ENCODE peak calls at places on chromosome 6, in nine cellular contexts. A is heart left ventricle, V is tibial artery, N is HCT116, H is hepatocyte, W is right atrium auricular region, J is fibroblast of lung, T is mesendoderm, E is IMR-90. G is an unnamed sample.
A peak's percentile ranks its signal among the peaks of the same experiment; 100 is the strongest.

GRCh38 chr6:84136364-84137050 is 90.9 kb downstream of the CEP162 start:
- DNase-seq in A (no peak), V (no peak), N (no peak), H (no peak), W (no peak), J (peak; percentile 50), T (no peak), E (peak; percentile 33), G (no peak)

GRCh38 chr6:138795809-138796469 is at the start of gene ECT2L:
- DNase-seq in A (peak; percentile 91), V (peak; percentile 80), N (no peak), H (peak; percentile 83), W (peak; percentile 81), J (peak; percentile 68), T (peak; percentile 89), E (no peak), G (no peak)

GRCh38 chr6:11614534-11615213 is 77.1 kb downstream of the TMEM170B start:
- DNase-seq in A (no peak), V (no peak), N (no peak), H (no peak), W (no peak), J (no peak), T (no peak), E (no peak), G (peak; percentile 71)

GRCh38 chr6:134506162-134506561 is 188.2 kb upstream of the SGK1 start:
- DNase-seq in A (no peak), V (no peak), N (no peak), H (no peak), W (no peak), J (no peak), T (no peak), E (no peak), G (no peak)

GRCh38 chr6:14017626-14018475 is 93.1 kb downstream of the RNF182 start:
- DNase-seq in A (no peak), V (no peak), N (no peak), H (peak; percentile 64), W (no peak), J (no peak), T (peak; percentile 34), E (no peak), G (no peak)

GRCh38 chr6:163324928-163325784 is 89.4 kb upstream of the QKI start:
- DNase-seq in A (no peak), V (peak; percentile 80), N (no peak), H (peak; percentile 44), W (peak; percentile 70), J (peak; percentile 42), T (no peak), E (peak; percentile 8), G (peak; percentile 69)

GRCh38 chr6:114007451-114007953 is 36.6 kb upstream of the HDAC2 start:
- DNase-seq in A (no peak), V (no peak), N (no peak), H (no peak), W (no peak), J (no peak), T (peak; percentile 58), E (no peak), G (peak; percentile 65)

GRCh38 chr6:4804095-4804494 is 27.9 kb downstream of the CDYL start:
- DNase-seq in A (no peak), V (no peak), N (no peak), H (peak; percentile 38), W (no peak), J (peak; percentile 60), T (peak; percentile 22), E (peak; percentile 77), G (no peak)

GRCh38 chr6:160733045-160733646 is 31.1 kb downstream of the PLG start:
- DNase-seq in A (peak; percentile 35), V (no peak), N (peak; percentile 28), H (peak; percentile 80), W (no peak), J (peak; percentile 55), T (peak; percentile 76), E (peak; percentile 13), G (peak; percentile 14)

GRCh38 chr6:111871725-111872520 is 1.3 kb downstream of the FYN start:
- DNase-seq in A (peak; percentile 40), V (no peak), N (no peak), H (peak; percentile 33), W (no peak), J (peak; percentile 42), T (peak; percentile 84), E (peak; percentile 30), G (peak; percentile 39)

GRCh38 chr6:52517502-52518278 is 59.2 kb downstream of the TRAM2 start:
- DNase-seq in A (peak; percentile 94), V (peak; percentile 95), N (peak; percentile 80), H (peak; percentile 89), W (peak; percentile 92), J (peak; percentile 98), T (peak; percentile 97), E (peak; percentile 98), G (peak; percentile 98)

GRCh38 chr6:129607581-129608186 is 102.3 kb downstream of the ARHGAP18 start:
- DNase-seq in A (no peak), V (no peak), N (no peak), H (no peak), W (no peak), J (peak; percentile 47), T (no peak), E (peak; percentile 30), G (no peak)
- H3K4me3 ChIP-seq in A (no peak overlapping the region), V (no peak overlapping the region), N (no peak overlapping the region), H (no peak overlapping the region), W (no peak overlapping the region), J (no peak overlapping the region), T (no peak overlapping the region), E (no peak overlapping the region), G (no peak overlapping the region)

GRCh38 chr6:33613146-33613793 is 7.9 kb upstream of the ITPR3 start:
- DNase-seq in A (no peak), V (peak; percentile 54), N (no peak), H (no peak), W (no peak), J (peak; percentile 61), T (no peak), E (peak; percentile 49), G (no peak)

GRCh38 chr6:33610779-33611421 is 10.2 kb upstream of the ITPR3 start:
- DNase-seq in A (peak; percentile 55), V (peak; percentile 59), N (no peak), H (no peak), W (no peak), J (no peak), T (no peak), E (no peak), G (no peak)

GRCh38 chr6:33616913-33617312 is 4.2 kb upstream of the ITPR3 start:
- DNase-seq in A (no peak), V (no peak), N (no peak), H (no peak), W (no peak), J (peak; percentile 38), T (no peak), E (no peak), G (no peak)

GRCh38 chr6:33616113-33616512 is 5.0 kb upstream of the ITPR3 start:
- DNase-seq in A (no peak), V (no peak), N (no peak), H (no peak), W (no peak), J (no peak), T (no peak), E (no peak), G (no peak)

DNA sequence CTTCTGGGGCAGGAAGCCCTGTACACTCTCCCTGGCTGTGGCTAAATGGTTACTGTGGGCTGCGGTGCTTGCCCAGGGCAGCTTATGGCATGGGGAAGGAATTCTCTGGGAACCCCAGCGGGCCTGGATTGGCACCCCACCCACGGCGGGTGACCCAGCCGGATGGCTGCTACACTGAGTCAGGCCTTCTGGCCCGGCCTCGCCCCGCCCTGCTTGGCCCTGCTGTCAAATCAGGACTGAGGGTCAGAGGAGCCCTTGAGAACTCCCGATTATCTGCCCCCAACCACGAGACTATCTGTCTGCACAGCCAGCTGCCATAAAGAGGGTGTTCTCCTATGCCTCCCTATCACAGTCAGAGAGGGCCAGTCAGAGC is 7.3 kb upstream of the ITPR3 start:
- DNase-seq in A (no peak), V (peak; percentile 70), N (no peak), H (no peak), W (no peak), J (peak; percentile 59), T (no peak), E (peak; percentile 26), G (no peak)
- H3K4me1 ChIP-seq in A (peaks cover 24% of the 10 kb centered on the region), V (no peaks in the 10 kb centered on the region), N (peaks cover 55% of the 10 kb centered on the region), H (peaks cover 10% of the 10 kb centered on the region), W (peaks cover 37% of the 10 kb centered on the region), J (peaks cover 15% of the 10 kb centered on the region), T (no peaks in the 10 kb centered on the region), E (peaks cover 14% of the 10 kb centered on the region), G (peaks cover 7% of the 10 kb centered on the region)

GRCh38 chr6:158047120-158047518 is 65.5 kb downstream of the SYNJ2 start:
- DNase-seq in A (peak; percentile 68), V (peak; percentile 66), N (no peak), H (peak; percentile 56), W (no peak), J (no peak), T (no peak), E (peak; percentile 59), G (no peak)

GRCh38 chr6:158048589-158048988 is 66.9 kb downstream of the SYNJ2 start:
- DNase-seq in A (no peak), V (no peak), N (no peak), H (no peak), W (no peak), J (no peak), T (no peak), E (no peak), G (no peak)

GRCh38 chr6:158044525-158044888 is 62.8 kb downstream of the SYNJ2 start:
- DNase-seq in A (no peak), V (no peak), N (no peak), H (peak; percentile 8), W (no peak), J (no peak), T (no peak), E (no peak), G (no peak)

GRCh38 chr6:158047563-158048323 is 66.1 kb downstream of the SYNJ2 start:
- DNase-seq in A (no peak), V (peak; percentile 56), N (no peak), H (peak; percentile 21), W (no peak), J (no peak), T (no peak), E (no peak), G (no peak)

GRCh38 chr6:158046201-158047119 is 64.8 kb downstream of the SYNJ2 start:
- DNase-seq in A (peak; percentile 16), V (no peak), N (no peak), H (no peak), W (no peak), J (no peak), T (no peak), E (no peak), G (no peak)
- H3K27ac ChIP-seq in A (no peak overlapping the region), V (peak overlapping the region; percentile 95), N (no peak overlapping the region), H (peak overlapping the region; percentile 70), W (peak overlapping the region; percentile 10), J (no peak overlapping the region), T (no peak overlapping the region), E (no peak overlapping the region), G (no peak overlapping the region)

DNA sequence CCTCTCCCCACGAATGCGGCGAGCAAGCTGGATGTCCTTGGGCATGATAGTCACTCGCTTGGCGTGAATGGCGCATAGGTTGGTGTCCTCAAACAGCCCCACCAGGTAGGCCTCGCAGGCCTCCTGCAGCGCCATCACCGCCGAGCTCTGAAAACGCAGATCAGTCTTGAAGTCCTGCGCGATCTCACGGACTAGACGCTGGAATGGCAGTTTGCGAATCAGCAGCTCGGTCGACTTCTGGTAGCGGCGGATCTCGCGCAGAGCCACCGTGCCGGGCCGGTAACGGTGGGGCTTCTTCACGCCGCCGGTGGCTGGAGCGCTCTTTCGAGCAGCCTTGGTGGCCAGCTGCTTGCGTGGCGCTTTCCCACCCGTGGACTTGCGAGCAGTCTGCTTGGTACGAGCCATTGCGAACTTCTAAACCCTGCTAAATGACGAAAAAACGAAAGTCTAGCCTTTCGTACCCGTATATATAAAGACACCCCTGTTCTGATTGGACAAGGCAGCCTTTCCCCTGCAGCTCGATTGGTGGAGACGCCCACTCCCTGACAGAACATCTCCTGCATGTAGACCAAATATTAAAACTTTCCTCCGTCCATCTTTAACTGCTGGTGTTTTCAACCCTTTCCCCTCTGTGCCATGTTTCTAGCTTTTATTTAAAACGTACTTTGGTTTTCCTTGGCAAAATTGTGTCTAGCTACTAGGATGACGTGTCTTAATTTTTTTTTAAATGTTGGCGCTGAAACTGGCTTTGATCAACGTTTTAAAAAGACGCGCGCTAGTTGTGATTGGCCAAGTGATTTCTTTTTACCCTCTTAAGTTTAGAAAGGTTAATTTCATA is 109.8 kb downstream of the HFE start:
- DNase-seq in A (peak; percentile 78), V (peak; percentile 89), N (peak; percentile 75), H (peak; percentile 88), W (peak; percentile 85), J (peak; percentile 96), T (peak; percentile 94), E (peak; percentile 95), G (peak; percentile 90)
- H3K4me3 ChIP-seq in A (peak overlapping the region; percentile 62), V (peak overlapping the region; percentile 65), N (peak overlapping the region; percentile 76), H (peak overlapping the region; percentile 53), W (peak overlapping the region; percentile 67), J (peak overlapping the region; percentile 82), T (peak overlapping the region; percentile 71), E (peak overlapping the region; percentile 55), G (peak overlapping the region; percentile 56)